ENCODE peak calls at places on chromosomes 5 and 9, in seven cellular contexts. One of them, this sample, is unnamed.

GRCh38 chr5:133892306-133892705 is 76.1 kb downstream of the C5orf15 start:
- DNase-seq in fibroblast of lung: no peak
- DNase-seq in astrocyte of the spinal cord: no peak
- DNase-seq in kidney epithelial cell: no peak
- DNase-seq in left ventricle myocardium inferior: no peak
- DNase-seq in cardiac muscle cell: no peak
- DNase-seq in AG04450: no peak
- DNase-seq in this sample: no peak

GRCh38 chr9:87540444-87541105 is 42.9 kb downstream of the DAPK1 start:
- DNase-seq in fibroblast of lung: peak
- DNase-seq in astrocyte of the spinal cord: no peak
- DNase-seq in kidney epithelial cell: no peak
- DNase-seq in left ventricle myocardium inferior: no peak
- DNase-seq in cardiac muscle cell: no peak
- DNase-seq in AG04450: no peak
- DNase-seq in this sample: no peak

GRCh38 chr5:94649874-94650273 is 31.4 kb downstream of the SLF1 start:
- DNase-seq in fibroblast of lung: no peak
- DNase-seq in astrocyte of the spinal cord: no peak
- DNase-seq in kidney epithelial cell: no peak
- DNase-seq in left ventricle myocardium inferior: no peak
- DNase-seq in cardiac muscle cell: no peak
- DNase-seq in AG04450: no peak
- DNase-seq in this sample: no peak

GRCh38 chr9:13705913-13706312 is 426.4 kb upstream of the MPDZ start:
- DNase-seq in fibroblast of lung: peak
- DNase-seq in astrocyte of the spinal cord: peak
- DNase-seq in kidney epithelial cell: no peak
- DNase-seq in left ventricle myocardium inferior: peak
- DNase-seq in cardiac muscle cell: peak
- DNase-seq in AG04450: no peak
- DNase-seq in this sample: peak

GRCh38 chr5:87121315-87122170 is 146.1 kb upstream of the RASA1 start:
- DNase-seq in fibroblast of lung: peak
- DNase-seq in astrocyte of the spinal cord: peak
- DNase-seq in kidney epithelial cell: peak
- DNase-seq in left ventricle myocardium inferior: no peak
- DNase-seq in cardiac muscle cell: no peak
- DNase-seq in AG04450: peak
- DNase-seq in this sample: peak

GRCh38 chr5:77645158-77645994 is 6.9 kb upstream of the OTP start:
- DNase-seq in fibroblast of lung: no peak
- DNase-seq in astrocyte of the spinal cord: no peak
- DNase-seq in kidney epithelial cell: no peak
- DNase-seq in left ventricle myocardium inferior: no peak
- DNase-seq in cardiac muscle cell: peak
- DNase-seq in AG04450: no peak
- DNase-seq in this sample: no peak

GRCh38 chr5:107705390-107706014 is 34.8 kb upstream of the EFNA5 start:
- DNase-seq in fibroblast of lung: peak
- DNase-seq in astrocyte of the spinal cord: peak
- DNase-seq in kidney epithelial cell: peak
- DNase-seq in left ventricle myocardium inferior: no peak
- DNase-seq in cardiac muscle cell: no peak
- DNase-seq in AG04450: peak
- DNase-seq in this sample: peak

GRCh38 chr9:36901528-36901927 is 132.5 kb downstream of the PAX5 start:
- DNase-seq in fibroblast of lung: no peak
- DNase-seq in astrocyte of the spinal cord: no peak
- DNase-seq in kidney epithelial cell: no peak
- DNase-seq in left ventricle myocardium inferior: no peak
- DNase-seq in cardiac muscle cell: no peak
- DNase-seq in AG04450: no peak
- DNase-seq in this sample: no peak

GRCh38 chr5:179192185-179192890 is 132.2 kb downstream of the ZNF354C start:
- DNase-seq in fibroblast of lung: no peak
- DNase-seq in astrocyte of the spinal cord: no peak
- DNase-seq in kidney epithelial cell: no peak
- DNase-seq in left ventricle myocardium inferior: no peak
- DNase-seq in cardiac muscle cell: no peak
- DNase-seq in AG04450: no peak
- DNase-seq in this sample: no peak

GRCh38 chr5:64680289-64680688 is 10.0 kb upstream of the SHISAL2B start:
- DNase-seq in fibroblast of lung: no peak
- DNase-seq in astrocyte of the spinal cord: no peak
- DNase-seq in kidney epithelial cell: no peak
- DNase-seq in left ventricle myocardium inferior: no peak
- DNase-seq in cardiac muscle cell: no peak
- DNase-seq in AG04450: no peak
- DNase-seq in this sample: no peak

GRCh38 chr9:21684831-21685362 is 117.5 kb upstream of the MTAP start:
- DNase-seq in fibroblast of lung: peak
- DNase-seq in astrocyte of the spinal cord: peak
- DNase-seq in kidney epithelial cell: peak
- DNase-seq in left ventricle myocardium inferior: no peak
- DNase-seq in cardiac muscle cell: no peak
- DNase-seq in AG04450: no peak
- DNase-seq in this sample: no peak

GRCh38 chr5:172866802-172867748 is 33.0 kb downstream of the ERGIC1 start:
- DNase-seq in fibroblast of lung: peak
- DNase-seq in astrocyte of the spinal cord: no peak
- DNase-seq in kidney epithelial cell: no peak
- DNase-seq in left ventricle myocardium inferior: peak
- DNase-seq in cardiac muscle cell: peak
- DNase-seq in AG04450: no peak
- DNase-seq in this sample: no peak

GRCh38 chr5:1772634-1773033 is 27.0 kb downstream of the MRPL36 start:
- DNase-seq in fibroblast of lung: peak
- DNase-seq in astrocyte of the spinal cord: peak
- DNase-seq in kidney epithelial cell: no peak
- DNase-seq in left ventricle myocardium inferior: no peak
- DNase-seq in cardiac muscle cell: peak
- DNase-seq in AG04450: peak
- DNase-seq in this sample: peak

DNA sequence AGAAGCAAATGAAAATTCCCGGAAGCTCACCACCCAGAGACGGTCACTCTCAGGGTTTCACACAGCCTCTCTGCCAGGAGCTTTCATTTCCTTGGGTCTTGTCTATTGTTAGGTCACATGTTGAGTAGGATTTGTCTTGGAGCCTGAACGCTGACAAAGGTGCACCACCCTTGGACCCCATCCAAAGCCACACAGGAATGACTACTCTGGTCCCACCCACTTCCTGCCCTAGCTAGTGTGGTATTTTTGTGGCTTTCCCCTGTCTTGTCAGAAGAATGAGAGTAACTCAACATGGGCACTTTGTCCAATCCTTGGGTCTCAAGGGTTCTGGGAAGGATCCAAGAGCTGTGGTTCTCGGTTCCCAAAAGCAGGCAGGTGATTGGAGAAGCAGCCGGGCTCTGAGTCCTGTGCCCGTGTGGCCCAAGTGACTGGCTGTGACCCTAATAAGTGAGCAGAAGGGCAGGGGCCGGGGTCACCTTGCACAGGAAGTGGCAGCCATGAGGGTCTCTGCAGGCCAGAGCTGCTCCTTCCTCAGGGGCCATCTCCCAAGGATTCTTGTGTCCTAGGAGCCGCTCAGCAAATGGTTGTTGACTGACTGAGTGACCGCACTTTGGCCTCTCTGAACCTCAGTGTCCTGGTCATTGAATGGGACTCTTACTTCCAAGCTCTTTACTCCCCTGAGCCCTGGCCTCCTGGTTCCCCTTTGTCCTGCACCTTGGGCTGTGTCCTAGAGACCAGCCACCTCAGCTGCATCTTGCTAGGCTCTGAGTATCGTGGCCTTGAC is 6.9 kb downstream of the FGD3 start:
- DNase-seq in fibroblast of lung: peak
- DNase-seq in astrocyte of the spinal cord: peak
- DNase-seq in kidney epithelial cell: no peak
- DNase-seq in left ventricle myocardium inferior: peak
- DNase-seq in cardiac muscle cell: no peak
- DNase-seq in AG04450: no peak
- DNase-seq in this sample: no peak
- H3K4me3 ChIP-seq in fibroblast of lung: no peak
- H3K4me3 ChIP-seq in astrocyte of the spinal cord: no peak
- H3K4me3 ChIP-seq in kidney epithelial cell: no peak
- H3K4me3 ChIP-seq in left ventricle myocardium inferior: peak
- H3K4me3 ChIP-seq in cardiac muscle cell: no peak
- H3K4me3 ChIP-seq in AG04450: no peak
- H3K4me3 ChIP-seq in this sample: no peak

GRCh38 chr5:140557136-140557805 is at the start of gene SRA1:
- DNase-seq in fibroblast of lung: peak
- DNase-seq in astrocyte of the spinal cord: peak
- DNase-seq in kidney epithelial cell: peak
- DNase-seq in left ventricle myocardium inferior: peak
- DNase-seq in cardiac muscle cell: peak
- DNase-seq in AG04450: peak
- DNase-seq in this sample: peak

GRCh38 chr5:140558542-140558941 is 1.3 kb upstream of the SRA1 start:
- DNase-seq in fibroblast of lung: no peak
- DNase-seq in astrocyte of the spinal cord: no peak
- DNase-seq in kidney epithelial cell: no peak
- DNase-seq in left ventricle myocardium inferior: no peak
- DNase-seq in cardiac muscle cell: no peak
- DNase-seq in AG04450: no peak
- DNase-seq in this sample: no peak

GRCh38 chr5:140555747-140556312 is 1.4 kb downstream of the SRA1 start:
- DNase-seq in fibroblast of lung: no peak
- DNase-seq in astrocyte of the spinal cord: no peak
- DNase-seq in kidney epithelial cell: no peak
- DNase-seq in left ventricle myocardium inferior: no peak
- DNase-seq in cardiac muscle cell: no peak
- DNase-seq in AG04450: no peak
- DNase-seq in this sample: no peak

GRCh38 chr5:140556438-140556837 is 835 bp downstream of the SRA1 start:
- DNase-seq in fibroblast of lung: peak
- DNase-seq in astrocyte of the spinal cord: no peak
- DNase-seq in kidney epithelial cell: no peak
- DNase-seq in left ventricle myocardium inferior: no peak
- DNase-seq in cardiac muscle cell: no peak
- DNase-seq in AG04450: no peak
- DNase-seq in this sample: no peak

GRCh38 chr5:140557965-140558364 is 692 bp upstream of the SRA1 start:
- DNase-seq in fibroblast of lung: no peak
- DNase-seq in astrocyte of the spinal cord: no peak
- DNase-seq in kidney epithelial cell: no peak
- DNase-seq in left ventricle myocardium inferior: no peak
- DNase-seq in cardiac muscle cell: no peak
- DNase-seq in AG04450: no peak
- DNase-seq in this sample: no peak
- H3K4me3 ChIP-seq in fibroblast of lung: no peak
- H3K4me3 ChIP-seq in astrocyte of the spinal cord: no peak
- H3K4me3 ChIP-seq in kidney epithelial cell: no peak
- H3K4me3 ChIP-seq in left ventricle myocardium inferior: peak
- H3K4me3 ChIP-seq in cardiac muscle cell: peak
- H3K4me3 ChIP-seq in AG04450: no peak
- H3K4me3 ChIP-seq in this sample: no peak

DNA sequence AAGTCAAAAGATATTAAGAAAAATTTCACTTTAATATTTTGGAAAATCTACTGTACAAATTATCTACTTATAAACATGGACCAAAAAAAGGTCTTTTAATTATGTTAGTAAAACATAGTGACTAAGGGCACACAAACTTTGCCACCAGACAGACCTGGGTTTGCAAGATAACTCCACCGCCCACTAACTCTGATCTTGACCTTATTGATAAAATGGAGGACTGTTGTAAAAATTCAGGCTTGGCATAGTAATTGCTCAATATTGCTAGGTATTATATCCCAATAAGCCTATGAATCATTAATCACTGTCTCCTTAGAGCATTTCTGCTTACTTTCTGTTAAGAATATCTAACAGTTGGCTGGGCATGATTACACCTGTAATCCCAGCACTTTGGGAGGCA is 3.8 kb downstream of the C9orf40 start:
- DNase-seq in fibroblast of lung: no peak
- DNase-seq in astrocyte of the spinal cord: no peak
- DNase-seq in kidney epithelial cell: no peak
- DNase-seq in left ventricle myocardium inferior: no peak
- DNase-seq in cardiac muscle cell: no peak
- DNase-seq in AG04450: no peak
- DNase-seq in this sample: no peak
- H3K4me3 ChIP-seq in fibroblast of lung: no peak
- H3K4me3 ChIP-seq in astrocyte of the spinal cord: no peak
- H3K4me3 ChIP-seq in kidney epithelial cell: no peak
- H3K4me3 ChIP-seq in left ventricle myocardium inferior: no peak
- H3K4me3 ChIP-seq in cardiac muscle cell: no peak
- H3K4me3 ChIP-seq in AG04450: no peak
- H3K4me3 ChIP-seq in this sample: no peak

GRCh38 chr5:16497546-16497945 is 31.9 kb upstream of the ZNF622 start:
- DNase-seq in fibroblast of lung: no peak
- DNase-seq in astrocyte of the spinal cord: no peak
- DNase-seq in kidney epithelial cell: no peak
- DNase-seq in left ventricle myocardium inferior: no peak
- DNase-seq in cardiac muscle cell: no peak
- DNase-seq in AG04450: no peak
- DNase-seq in this sample: no peak

GRCh38 chr5:16493261-16493660 is 27.7 kb upstream of the ZNF622 start:
- DNase-seq in fibroblast of lung: no peak
- DNase-seq in astrocyte of the spinal cord: no peak
- DNase-seq in kidney epithelial cell: no peak
- DNase-seq in left ventricle myocardium inferior: no peak
- DNase-seq in cardiac muscle cell: no peak
- DNase-seq in AG04450: no peak
- DNase-seq in this sample: no peak

GRCh38 chr5:16489322-16489791 is 23.8 kb upstream of the ZNF622 start:
- DNase-seq in fibroblast of lung: peak
- DNase-seq in astrocyte of the spinal cord: peak
- DNase-seq in kidney epithelial cell: no peak
- DNase-seq in left ventricle myocardium inferior: no peak
- DNase-seq in cardiac muscle cell: peak
- DNase-seq in AG04450: peak
- DNase-seq in this sample: no peak

GRCh38 chr5:16490911-16491310 is 25.3 kb upstream of the ZNF622 start:
- DNase-seq in fibroblast of lung: no peak
- DNase-seq in astrocyte of the spinal cord: no peak
- DNase-seq in kidney epithelial cell: no peak
- DNase-seq in left ventricle myocardium inferior: no peak
- DNase-seq in cardiac muscle cell: no peak
- DNase-seq in AG04450: no peak
- DNase-seq in this sample: no peak

DNA sequence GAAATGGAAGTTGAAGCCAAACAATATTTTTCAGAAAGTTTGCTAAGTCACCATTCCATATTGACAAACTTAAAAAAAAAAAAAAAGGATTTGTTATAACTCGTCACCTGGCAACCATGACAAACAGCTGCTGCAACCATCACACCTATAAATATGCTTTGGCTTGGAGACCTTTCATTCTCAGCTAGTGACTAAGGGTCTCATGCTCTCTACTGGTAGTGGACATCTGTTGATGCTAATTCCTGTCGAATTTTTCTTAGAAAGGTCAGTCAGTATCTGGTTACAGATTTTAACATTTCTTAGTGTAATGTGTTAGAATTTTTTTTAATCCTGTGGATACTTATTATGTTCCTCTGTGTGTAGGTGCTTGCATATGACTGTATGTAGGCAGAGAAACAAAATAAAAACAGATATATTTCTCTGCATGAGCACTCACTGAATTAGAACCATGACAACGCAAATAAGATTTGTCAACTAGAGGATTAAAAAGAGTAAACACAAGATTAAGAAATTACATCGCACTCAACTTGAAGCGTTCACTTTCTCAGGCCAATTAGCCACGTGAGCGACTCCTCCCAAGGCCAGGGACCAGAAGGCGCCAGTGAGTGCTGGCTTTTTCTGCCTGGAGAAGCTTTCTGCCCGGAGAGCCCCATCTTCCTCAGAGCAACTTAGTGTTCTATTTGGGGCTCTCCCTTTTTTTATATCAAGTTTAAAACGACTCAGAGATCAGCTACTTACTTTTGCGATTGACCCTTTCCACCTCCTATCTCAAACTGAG is 27.0 kb upstream of the ZNF622 start:
- DNase-seq in fibroblast of lung: peak
- DNase-seq in astrocyte of the spinal cord: peak
- DNase-seq in kidney epithelial cell: peak
- DNase-seq in left ventricle myocardium inferior: no peak
- DNase-seq in cardiac muscle cell: no peak
- DNase-seq in AG04450: peak
- DNase-seq in this sample: peak
- H3K4me3 ChIP-seq in fibroblast of lung: no peak
- H3K4me3 ChIP-seq in astrocyte of the spinal cord: no peak
- H3K4me3 ChIP-seq in kidney epithelial cell: no peak
- H3K4me3 ChIP-seq in left ventricle myocardium inferior: peak
- H3K4me3 ChIP-seq in cardiac muscle cell: no peak
- H3K4me3 ChIP-seq in AG04450: no peak
- H3K4me3 ChIP-seq in this sample: no peak

This sample was measured in skeletal muscle cell.